ENCODE peak calls at places on chromosomes 4 and X, in ten cellular contexts. One of them, this sample, is unnamed.
A peak's percentile ranks its signal among the peaks of the same experiment; 100 is the strongest.

GRCh38 chr4:93384211-93384610 is 444.3 kb upstream of the ATOH1 start:
- DNase-seq in ovary: no peak
- DNase-seq in coronary artery: no peak
- DNase-seq in suprapubic skin: no peak
- DNase-seq in progenitor cell of endocrine pancreas: no peak
- DNase-seq in lung: no peak
- DNase-seq in MCF 10A: no peak
- DNase-seq in AG10803: no peak
- DNase-seq in upper lobe of right lung: no peak
- DNase-seq in PC-3: peak; percentile 46
- DNase-seq in this sample: no peak

GRCh38 chr4:21901281-21901680 is 47.3 kb downstream of the KCNIP4 start:
- DNase-seq in upper lobe of right lung: no peak
- DNase-seq in PC-3: peak; percentile 78
- DNase-seq in coronary artery: no peak
- DNase-seq in MCF 10A: no peak
- DNase-seq in progenitor cell of endocrine pancreas: no peak
- DNase-seq in suprapubic skin: no peak
- DNase-seq in AG10803: no peak
- DNase-seq in ovary: no peak
- DNase-seq in lung: no peak
- DNase-seq in this sample: no peak

GRCh38 chr4:3402409-3403103 is 39.2 kb upstream of the HGFAC start:
- DNase-seq in PC-3: no peak
- DNase-seq in upper lobe of right lung: peak; percentile 63
- DNase-seq in MCF 10A: no peak
- DNase-seq in AG10803: peak; percentile 90
- DNase-seq in suprapubic skin: no peak
- DNase-seq in lung: no peak
- DNase-seq in ovary: no peak
- DNase-seq in coronary artery: no peak
- DNase-seq in progenitor cell of endocrine pancreas: no peak
- DNase-seq in this sample: no peak

GRCh38 chr4:54318904-54319303 is 89.8 kb downstream of the PDGFRA start:
- DNase-seq in coronary artery: no peak
- DNase-seq in MCF 10A: peak; percentile 52
- DNase-seq in suprapubic skin: no peak
- DNase-seq in progenitor cell of endocrine pancreas: no peak
- DNase-seq in upper lobe of right lung: no peak
- DNase-seq in lung: no peak
- DNase-seq in AG10803: peak; percentile 63
- DNase-seq in ovary: no peak
- DNase-seq in PC-3: peak; percentile 73
- DNase-seq in this sample: no peak

GRCh38 chr4:38678078-38678477 is 14.1 kb downstream of the KLF3 start:
- DNase-seq in coronary artery: no peak
- DNase-seq in MCF 10A: no peak
- DNase-seq in upper lobe of right lung: no peak
- DNase-seq in AG10803: peak; percentile 96
- DNase-seq in progenitor cell of endocrine pancreas: no peak
- DNase-seq in PC-3: no peak
- DNase-seq in ovary: no peak
- DNase-seq in lung: no peak
- DNase-seq in suprapubic skin: no peak
- DNase-seq in this sample: no peak

GRCh38 chr4:27350161-27350560 is 489.5 kb downstream of the STIM2 start:
- DNase-seq in coronary artery: no peak
- DNase-seq in upper lobe of right lung: no peak
- DNase-seq in progenitor cell of endocrine pancreas: no peak
- DNase-seq in suprapubic skin: no peak
- DNase-seq in ovary: no peak
- DNase-seq in AG10803: no peak
- DNase-seq in PC-3: peak; percentile 89
- DNase-seq in MCF 10A: peak; percentile 45
- DNase-seq in lung: no peak
- DNase-seq in this sample: no peak

GRCh38 chr4:26473893-26474292 is 16.4 kb downstream of the CCKAR start:
- DNase-seq in upper lobe of right lung: no peak
- DNase-seq in MCF 10A: no peak
- DNase-seq in PC-3: no peak
- DNase-seq in progenitor cell of endocrine pancreas: no peak
- DNase-seq in ovary: no peak
- DNase-seq in AG10803: no peak
- DNase-seq in lung: no peak
- DNase-seq in suprapubic skin: no peak
- DNase-seq in coronary artery: peak; percentile 40
- DNase-seq in this sample: no peak

GRCh38 chr4:22391548-22391947 is 124.3 kb downstream of the ADGRA3 start:
- DNase-seq in lung: no peak
- DNase-seq in AG10803: peak; percentile 72
- DNase-seq in coronary artery: no peak
- DNase-seq in progenitor cell of endocrine pancreas: no peak
- DNase-seq in upper lobe of right lung: no peak
- DNase-seq in ovary: no peak
- DNase-seq in MCF 10A: no peak
- DNase-seq in suprapubic skin: no peak
- DNase-seq in PC-3: peak; percentile 41
- DNase-seq in this sample: no peak

GRCh38 chrX:21840199-21840557 is 761 bp downstream of the MBTPS2 start:
- DNase-seq in coronary artery: no peak
- DNase-seq in progenitor cell of endocrine pancreas: no peak
- DNase-seq in suprapubic skin: no peak
- DNase-seq in PC-3: no peak
- DNase-seq in lung: no peak
- DNase-seq in upper lobe of right lung: no peak
- DNase-seq in AG10803: peak; percentile 20
- DNase-seq in ovary: no peak
- DNase-seq in MCF 10A: no peak
- DNase-seq in this sample: no peak

GRCh38 chrX:21843179-21843578 is 3.8 kb downstream of the MBTPS2 start:
- DNase-seq in ovary: no peak
- DNase-seq in MCF 10A: no peak
- DNase-seq in upper lobe of right lung: no peak
- DNase-seq in suprapubic skin: no peak
- DNase-seq in AG10803: no peak
- DNase-seq in PC-3: no peak
- DNase-seq in coronary artery: no peak
- DNase-seq in lung: no peak
- DNase-seq in progenitor cell of endocrine pancreas: no peak
- DNase-seq in this sample: no peak

GRCh38 chrX:21837056-21837455 is 2.4 kb upstream of the MBTPS2 start:
- DNase-seq in suprapubic skin: no peak
- DNase-seq in coronary artery: no peak
- DNase-seq in AG10803: no peak
- DNase-seq in ovary: no peak
- DNase-seq in PC-3: peak; percentile 6
- DNase-seq in upper lobe of right lung: no peak
- DNase-seq in lung: no peak
- DNase-seq in MCF 10A: no peak
- DNase-seq in progenitor cell of endocrine pancreas: no peak
- DNase-seq in this sample: no peak

GRCh38 chrX:21838937-21839333 is 482 bp upstream of the MBTPS2 start:
- DNase-seq in progenitor cell of endocrine pancreas: no peak
- DNase-seq in upper lobe of right lung: no peak
- DNase-seq in PC-3: peak; percentile 43
- DNase-seq in lung: no peak
- DNase-seq in ovary: no peak
- DNase-seq in MCF 10A: peak; percentile 6
- DNase-seq in AG10803: peak; percentile 15
- DNase-seq in suprapubic skin: no peak
- DNase-seq in coronary artery: no peak
- DNase-seq in this sample: no peak

GRCh38 chrX:21839334-21840198 is at the start of gene MBTPS2:
- DNase-seq in coronary artery: peak; percentile 85
- DNase-seq in ovary: peak; percentile 89
- DNase-seq in PC-3: peak; percentile 85
- DNase-seq in AG10803: peak; percentile 92
- DNase-seq in progenitor cell of endocrine pancreas: peak; percentile 65
- DNase-seq in suprapubic skin: peak; percentile 90
- DNase-seq in MCF 10A: peak; percentile 78
- DNase-seq in upper lobe of right lung: peak; percentile 87
- DNase-seq in lung: peak; percentile 81
- DNase-seq in this sample: peak; percentile 65
- TF ChIP-seq CTCF in coronary artery: no peak
- TF ChIP-seq CTCF in ovary: no peak
- TF ChIP-seq CTCF in PC-3: peak; percentile 24
- TF ChIP-seq CTCF in AG10803: peak; percentile 37
- TF ChIP-seq CTCF in progenitor cell of endocrine pancreas: no peak
- TF ChIP-seq CTCF in suprapubic skin: no peak
- TF ChIP-seq CTCF in MCF 10A: no peak
- TF ChIP-seq CTCF in upper lobe of right lung: peak; percentile 6
- TF ChIP-seq CTCF in lung: no peak
- TF ChIP-seq CTCF in this sample: no peak

GRCh38 chrX:136034622-136035021 is 49.4 kb downstream of the SLC9A6 start:
- DNase-seq in lung: no peak
- DNase-seq in PC-3: no peak
- DNase-seq in suprapubic skin: no peak
- DNase-seq in ovary: no peak
- DNase-seq in AG10803: no peak
- DNase-seq in progenitor cell of endocrine pancreas: no peak
- DNase-seq in coronary artery: no peak
- DNase-seq in upper lobe of right lung: no peak
- DNase-seq in MCF 10A: no peak
- DNase-seq in this sample: no peak

GRCh38 chrX:136032370-136032769 is 47.1 kb downstream of the SLC9A6 start:
- DNase-seq in progenitor cell of endocrine pancreas: no peak
- DNase-seq in AG10803: no peak
- DNase-seq in ovary: no peak
- DNase-seq in upper lobe of right lung: no peak
- DNase-seq in PC-3: no peak
- DNase-seq in lung: no peak
- DNase-seq in MCF 10A: no peak
- DNase-seq in coronary artery: no peak
- DNase-seq in suprapubic skin: no peak
- DNase-seq in this sample: no peak

GRCh38 chrX:136031626-136032025 is 46.4 kb downstream of the SLC9A6 start:
- DNase-seq in suprapubic skin: no peak
- DNase-seq in coronary artery: no peak
- DNase-seq in AG10803: no peak
- DNase-seq in ovary: no peak
- DNase-seq in upper lobe of right lung: no peak
- DNase-seq in progenitor cell of endocrine pancreas: no peak
- DNase-seq in PC-3: no peak
- DNase-seq in lung: no peak
- DNase-seq in MCF 10A: no peak
- DNase-seq in this sample: no peak

GRCh38 chrX:136039485-136039884 is 54.2 kb downstream of the SLC9A6 start:
- DNase-seq in suprapubic skin: no peak
- DNase-seq in PC-3: no peak
- DNase-seq in coronary artery: no peak
- DNase-seq in AG10803: no peak
- DNase-seq in upper lobe of right lung: no peak
- DNase-seq in lung: no peak
- DNase-seq in ovary: no peak
- DNase-seq in progenitor cell of endocrine pancreas: no peak
- DNase-seq in MCF 10A: no peak
- DNase-seq in this sample: no peak

GRCh38 chrX:136035663-136036062 is 50.4 kb downstream of the SLC9A6 start:
- DNase-seq in suprapubic skin: no peak
- DNase-seq in coronary artery: no peak
- DNase-seq in AG10803: no peak
- DNase-seq in upper lobe of right lung: no peak
- DNase-seq in ovary: no peak
- DNase-seq in PC-3: no peak
- DNase-seq in lung: no peak
- DNase-seq in progenitor cell of endocrine pancreas: no peak
- DNase-seq in MCF 10A: no peak
- DNase-seq in this sample: no peak
- TF ChIP-seq CTCF in suprapubic skin: no peak
- TF ChIP-seq CTCF in coronary artery: no peak
- TF ChIP-seq CTCF in AG10803: no peak
- TF ChIP-seq CTCF in upper lobe of right lung: no peak
- TF ChIP-seq CTCF in ovary: no peak
- TF ChIP-seq CTCF in PC-3: no peak
- TF ChIP-seq CTCF in lung: no peak
- TF ChIP-seq CTCF in progenitor cell of endocrine pancreas: no peak
- TF ChIP-seq CTCF in MCF 10A: no peak
- TF ChIP-seq CTCF in this sample: no peak

DNA sequence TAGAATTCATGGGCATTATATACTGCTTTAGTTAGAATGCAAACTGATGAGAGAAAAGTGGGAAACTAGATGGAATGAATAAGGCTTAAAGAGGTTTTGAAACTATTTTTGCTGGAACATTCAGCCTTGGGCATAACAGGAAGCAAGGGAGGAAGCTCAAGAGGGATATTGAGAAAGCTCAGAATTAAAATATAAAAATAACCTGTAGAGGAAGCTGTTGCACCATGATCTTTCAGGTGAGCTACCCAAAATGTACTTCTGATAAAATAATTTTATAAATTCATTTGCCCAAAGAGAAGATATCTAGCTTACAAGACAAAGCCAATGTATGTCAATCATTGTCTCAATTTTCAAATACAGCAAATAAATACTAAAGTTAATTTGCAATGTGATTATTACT is 11.3 kb downstream of the GC start:
- DNase-seq in suprapubic skin: no peak
- DNase-seq in PC-3: peak; percentile 55
- DNase-seq in progenitor cell of endocrine pancreas: no peak
- DNase-seq in lung: no peak
- DNase-seq in ovary: no peak
- DNase-seq in upper lobe of right lung: no peak
- DNase-seq in AG10803: no peak
- DNase-seq in MCF 10A: peak; percentile 8
- DNase-seq in coronary artery: no peak
- DNase-seq in this sample: no peak
- TF ChIP-seq CTCF in suprapubic skin: no peak
- TF ChIP-seq CTCF in PC-3: peak; percentile 59
- TF ChIP-seq CTCF in progenitor cell of endocrine pancreas: peak; percentile 50
- TF ChIP-seq CTCF in lung: no peak
- TF ChIP-seq CTCF in ovary: no peak
- TF ChIP-seq CTCF in upper lobe of right lung: peak; percentile 41
- TF ChIP-seq CTCF in AG10803: no peak
- TF ChIP-seq CTCF in MCF 10A: peak; percentile 26
- TF ChIP-seq CTCF in coronary artery: no peak
- TF ChIP-seq CTCF in this sample: no peak

DNA sequence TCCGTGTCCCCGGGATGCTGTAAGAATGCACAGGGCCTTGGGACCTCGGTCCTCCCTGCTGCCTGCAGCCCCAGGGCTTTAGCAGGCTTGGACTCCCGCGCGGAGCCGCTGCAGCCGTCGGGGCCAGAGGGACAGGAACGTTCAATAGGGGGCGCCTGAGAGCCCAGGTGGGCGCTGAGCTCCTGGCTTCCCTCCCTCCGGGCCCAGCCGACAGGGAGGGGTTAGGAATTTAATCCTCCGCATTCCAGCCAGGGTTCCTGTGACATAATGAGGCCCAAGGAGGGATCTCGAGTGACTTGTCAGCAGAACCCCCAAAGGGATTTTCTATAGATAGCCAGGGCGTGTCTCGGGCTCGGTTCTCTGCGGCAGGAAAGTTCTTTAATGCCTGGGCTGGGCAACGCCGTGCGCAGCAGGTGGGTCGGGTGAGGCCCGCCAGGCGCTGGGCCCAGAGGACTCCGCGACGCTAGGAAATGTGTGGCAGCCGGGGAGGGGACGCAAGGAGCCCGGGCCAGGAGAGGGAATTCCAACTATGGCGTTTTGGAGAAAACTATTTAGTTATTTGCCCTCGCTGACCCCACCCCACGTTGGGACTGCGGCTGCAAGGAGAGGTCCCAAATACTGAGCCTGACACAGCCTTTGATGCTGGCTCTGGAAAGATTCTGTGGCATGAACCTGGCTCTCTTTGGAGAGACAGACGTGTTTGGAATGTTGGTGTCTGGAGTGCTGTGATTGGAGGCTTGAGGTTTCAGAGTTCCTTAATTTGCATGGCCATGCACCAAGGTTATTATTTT is 285.2 kb upstream of the GATB start:
- DNase-seq in AG10803: peak; percentile 20
- DNase-seq in PC-3: no peak
- DNase-seq in coronary artery: no peak
- DNase-seq in progenitor cell of endocrine pancreas: peak; percentile 78
- DNase-seq in MCF 10A: no peak
- DNase-seq in ovary: peak; percentile 22
- DNase-seq in lung: peak; percentile 75
- DNase-seq in upper lobe of right lung: peak; percentile 85
- DNase-seq in suprapubic skin: no peak
- DNase-seq in this sample: peak; percentile 27
- TF ChIP-seq CTCF in AG10803: peak; percentile 45
- TF ChIP-seq CTCF in PC-3: no peak
- TF ChIP-seq CTCF in coronary artery: peak; percentile 22
- TF ChIP-seq CTCF in progenitor cell of endocrine pancreas: peak; percentile 89
- TF ChIP-seq CTCF in MCF 10A: peak; percentile 20
- TF ChIP-seq CTCF in ovary: no peak
- TF ChIP-seq CTCF in lung: peak; percentile 11
- TF ChIP-seq CTCF in upper lobe of right lung: peak; percentile 49
- TF ChIP-seq CTCF in suprapubic skin: peak; percentile 41
- TF ChIP-seq CTCF in this sample: peak; percentile 62

This sample was measured in natural killer cell.